ENCODE peak calls at places on chromosomes 6 and 20, in six cellular contexts. R is heart left ventricle; T is psoas muscle; A is CD8-positive, alpha-beta memory T cell; Q is lower lobe of right lung; S is endodermal cell. J is an unnamed sample.
A peak's percentile ranks its signal among the peaks of the same experiment; 100 is the strongest.

GRCh38 chr6:17466707-17467106 is 73.3 kb downstream of the CAP2 start:
- DNase-seq in R (no peak), S (no peak), A (no peak), T (no peak), Q (no peak), J (no peak)

GRCh38 chr6:155078331-155078745 is 83.2 kb downstream of the TIAM2 start:
- DNase-seq in T (no peak), S (no peak), Q (no peak), R (no peak), A (no peak), J (no peak)

GRCh38 chr6:56765494-56765893 is 122.8 kb upstream of the DST start:
- DNase-seq in Q (no peak), T (no peak), R (no peak), S (no peak), A (no peak), J (no peak)

GRCh38 chr20:17612287-17612974 is 42.6 kb downstream of the DSTN start:
- DNase-seq in A (peak; percentile 51), S (peak; percentile 62), R (peak; percentile 19), Q (peak; percentile 65), T (peak; percentile 53), J (peak; percentile 85)

GRCh38 chr6:137233561-137234504 is 14.6 kb upstream of the IFNGR1 start:
- DNase-seq in Q (no peak), R (peak; percentile 59), T (peak; percentile 67), A (no peak), S (no peak), J (peak; percentile 89)

GRCh38 chr6:81999826-82000225 is 247.3 kb upstream of the TENT5A start:
- DNase-seq in A (no peak), T (no peak), Q (no peak), S (no peak), R (no peak), J (no peak)

GRCh38 chr6:15969236-15969778 is 159.6 kb upstream of the MYLIP start:
- DNase-seq in R (no peak), Q (no peak), S (no peak), A (no peak), T (no peak), J (no peak)

GRCh38 chr20:62119101-62119500 is 3.2 kb upstream of the LSM14B start:
- DNase-seq in Q (no peak), S (no peak), R (no peak), T (no peak), A (no peak), J (no peak)

GRCh38 chr6:37673436-37673835 is 24.2 kb downstream of the MDGA1 start:
- DNase-seq in R (no peak), T (no peak), A (no peak), Q (no peak), S (no peak), J (no peak)

GRCh38 chr6:56535626-56536025 is 107.1 kb downstream of the DST start:
- DNase-seq in R (no peak), S (no peak), Q (no peak), A (no peak), T (no peak), J (no peak)

GRCh38 chr6:12813321-12813720 is 96.8 kb downstream of the PHACTR1 start:
- DNase-seq in A (no peak), R (no peak), Q (no peak), T (no peak), S (no peak), J (no peak)

GRCh38 chr6:142902636-142903053 is 42.3 kb downstream of the HIVEP2 start:
- DNase-seq in T (no peak), A (peak; percentile 65), R (peak; percentile 61), Q (peak; percentile 62), S (no peak), J (peak; percentile 93)

GRCh38 chr6:5215181-5215580 is 45.6 kb downstream of the LYRM4 start:
- DNase-seq in T (no peak), A (no peak), R (no peak), S (no peak), Q (no peak), J (no peak)

GRCh38 chr6:167793421-167793820 is 33.3 kb upstream of the AFDN start:
- DNase-seq in Q (no peak), T (no peak), S (no peak), A (no peak), R (no peak), J (no peak)

GRCh38 chr6:143967861-143968498 is 40.1 kb downstream of the PLAGL1 start:
- DNase-seq in S (no peak), T (no peak), Q (no peak), A (no peak), R (no peak), J (no peak)

GRCh38 chr20:62143976-62144825 is 632 bp downstream of the SS18L1 start:
- DNase-seq in S (peak; percentile 78), A (peak; percentile 29), R (peak; percentile 65), Q (peak; percentile 76), T (peak; percentile 85), J (no peak)

GRCh38 chr6:119170427-119171407 is 92.3 kb upstream of the FAM184A start:
- DNase-seq in R (no peak), T (no peak), A (no peak), S (no peak), Q (no peak), J (no peak)

GRCh38 chr6:75262716-75263463 is 19.3 kb upstream of the COX7A2 start:
- DNase-seq in T (no peak), Q (no peak), S (no peak), A (no peak), R (no peak), J (no peak)

GRCh38 chr6:98835149-98836024 is 1.0 kb downstream of the POU3F2 start:
- DNase-seq in T (no peak), A (no peak), S (peak; percentile 81), R (no peak), Q (no peak), J (peak; percentile 15)

GRCh38 chr6:32184084-32184640 is at the start of gene AGER:
- DNase-seq in R (no peak), S (no peak), T (no peak), A (no peak), Q (no peak), J (no peak)

GRCh38 chr6:32182617-32183016 is 1.4 kb downstream of the AGER start:
- DNase-seq in S (no peak), A (no peak), T (no peak), R (no peak), Q (no peak), J (no peak)

GRCh38 chr6:32183030-32183429 is 1.0 kb downstream of the AGER start:
- DNase-seq in A (no peak), S (no peak), T (no peak), Q (no peak), R (no peak), J (no peak)

GRCh38 chr6:32181890-32182529 is 2.0 kb downstream of the AGER start:
- DNase-seq in R (no peak), T (no peak), A (no peak), Q (no peak), S (no peak), J (no peak)

DNA sequence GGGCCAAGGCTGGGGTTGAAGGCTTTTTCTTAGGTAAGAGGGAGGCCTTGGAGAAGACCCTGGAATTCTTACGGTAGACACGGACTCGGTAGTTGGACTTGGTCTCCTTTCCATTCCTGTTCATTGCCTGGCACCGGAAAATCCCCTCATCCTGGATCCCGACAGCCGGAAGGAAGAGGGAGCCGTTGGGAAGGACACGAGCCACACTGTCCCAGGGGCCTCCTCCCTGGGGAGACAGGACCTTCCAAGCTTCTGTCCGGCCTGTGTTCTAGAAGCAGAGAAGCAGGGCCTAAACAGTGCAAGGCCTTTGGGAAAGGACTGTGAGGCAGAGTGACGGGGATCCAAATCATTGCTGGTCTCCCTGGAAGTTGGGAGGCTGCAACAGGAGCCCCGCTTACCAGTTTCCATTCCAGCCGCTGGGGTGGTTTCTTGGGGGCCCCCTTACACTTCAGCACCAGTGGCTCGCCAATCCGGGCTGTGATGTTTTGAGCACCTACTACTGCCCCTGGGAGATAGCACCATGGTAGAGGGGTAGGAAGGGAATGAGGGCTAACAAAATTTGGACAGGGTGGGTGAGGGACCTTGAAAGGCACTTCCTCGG is 470 bp downstream of the AGER start:
- DNase-seq in A (no peak), R (peak; percentile 64), Q (no peak), S (no peak), T (no peak), J (no peak)
- H3K4me1 ChIP-seq in A (peaks cover 53% of the 10 kb centered on the region), R (peaks cover 71% of the 10 kb centered on the region), Q (peaks cover 50% of the 10 kb centered on the region), S (no peaks in the 10 kb centered on the region), T (peaks cover 29% of the 10 kb centered on the region), J (peaks cover 14% of the 10 kb centered on the region)

DNA sequence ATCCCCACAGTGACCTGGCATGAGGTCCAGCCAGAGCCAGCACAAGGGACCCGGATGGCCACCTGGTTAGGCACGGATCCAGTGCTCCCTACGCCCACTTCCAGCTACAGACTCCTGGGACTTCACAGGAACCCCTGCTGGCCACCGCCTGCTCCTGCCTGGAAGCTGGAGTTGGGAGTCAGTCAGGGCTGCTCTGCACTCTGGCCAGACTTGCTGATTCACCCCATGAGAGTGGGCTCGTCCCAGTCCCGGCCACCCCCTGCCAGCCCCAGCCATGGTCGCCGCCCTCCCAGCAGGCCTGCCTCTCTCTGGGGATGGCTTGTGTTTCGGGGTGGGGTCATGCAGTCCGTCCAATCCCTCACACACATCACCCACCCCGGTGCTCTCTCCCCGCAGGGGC is 125.8 kb downstream of the DLL1 start:
- DNase-seq in Q (peak; percentile 33), T (peak; percentile 69), A (no peak), R (peak; percentile 70), S (peak; percentile 66), J (no peak)
- H3K9me3 ChIP-seq in Q (no peaks in the 10 kb centered on the region), T (no peaks in the 10 kb centered on the region), A (no peaks in the 10 kb centered on the region), R (no peaks in the 10 kb centered on the region), S (no peaks in the 10 kb centered on the region), J (peaks cover 20% of the 10 kb centered on the region)

DNA sequence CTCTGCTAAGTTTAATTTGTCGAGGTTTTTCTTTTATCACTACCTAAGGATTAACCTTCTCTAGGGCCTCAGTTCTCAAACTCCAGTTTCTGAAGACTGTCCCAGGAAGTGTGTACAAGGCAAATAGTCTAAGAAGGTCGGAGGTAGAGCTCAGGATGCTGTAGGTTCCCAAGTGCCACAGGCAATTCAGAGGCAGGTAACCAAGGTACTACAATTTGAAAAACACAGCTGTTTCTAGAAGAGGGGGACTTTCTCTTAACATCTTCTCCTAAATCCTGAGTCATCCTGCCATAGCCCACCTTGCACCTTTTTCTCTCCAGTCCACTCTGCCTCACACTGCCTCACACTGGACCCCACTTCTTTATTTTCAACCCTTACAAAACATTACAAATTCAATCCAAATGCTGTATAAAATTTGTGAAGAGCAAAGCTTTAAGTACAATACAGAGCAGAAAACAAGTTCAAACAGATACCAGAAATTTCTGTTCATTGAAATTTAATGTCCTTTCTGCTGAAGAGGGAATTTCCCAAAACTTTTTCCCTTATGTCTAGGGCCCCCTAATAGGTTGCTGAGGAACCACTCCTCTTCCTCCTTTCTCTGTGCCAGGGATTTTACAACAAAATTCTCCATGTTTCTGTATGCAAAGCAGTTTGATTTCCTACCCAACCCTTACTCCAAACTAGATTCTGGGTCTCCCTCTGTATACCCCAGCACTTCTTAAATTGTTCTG is 43.0 kb downstream of the FRK start:
- DNase-seq in S (no peak), Q (no peak), R (no peak), A (no peak), T (no peak), J (no peak)
- H3K4me1 ChIP-seq in S (peaks cover 11% of the 10 kb centered on the region), Q (peaks cover 28% of the 10 kb centered on the region), R (peaks cover 30% of the 10 kb centered on the region), A (no peaks in the 10 kb centered on the region), T (no peaks in the 10 kb centered on the region), J (peaks cover 19% of the 10 kb centered on the region)

DNA sequence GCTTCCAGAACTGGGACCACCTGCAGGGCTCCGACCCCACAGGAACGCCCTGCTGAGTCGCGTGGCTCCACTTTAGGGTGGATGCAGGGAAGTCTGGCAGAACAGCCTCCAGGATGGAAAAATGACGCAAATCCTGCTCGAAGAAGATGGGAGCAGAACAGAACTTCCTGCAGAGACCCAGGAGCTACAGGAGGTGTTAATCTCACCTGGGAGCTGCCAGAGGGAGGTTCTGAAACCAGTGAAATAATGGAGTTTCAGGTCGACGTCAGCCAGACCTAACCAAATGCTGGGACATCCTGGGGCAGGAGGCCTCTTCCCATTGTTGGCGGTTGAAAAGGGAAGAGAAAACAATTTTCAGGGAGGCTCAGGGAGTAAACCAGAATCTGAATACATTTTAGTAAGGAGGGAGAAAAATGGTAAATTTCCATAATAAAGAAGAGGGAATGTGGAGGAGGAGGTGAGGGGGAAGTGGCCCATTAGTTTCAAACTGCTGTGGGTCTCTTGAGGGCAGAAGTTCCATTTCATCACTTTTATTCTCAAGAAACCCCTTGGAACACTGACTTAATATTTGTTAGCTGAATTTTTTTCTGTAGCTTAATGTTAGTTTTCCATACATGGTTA is 558.4 kb upstream of the CDH4 start:
- DNase-seq in A (no peak), Q (no peak), R (no peak), T (no peak), S (peak; percentile 87), J (no peak)
- H3K9me3 ChIP-seq in A (no peaks in the 10 kb centered on the region), Q (no peaks in the 10 kb centered on the region), R (no peaks in the 10 kb centered on the region), T (no peaks in the 10 kb centered on the region), S (peaks cover 7% of the 10 kb centered on the region), J (no peaks in the 10 kb centered on the region)

J was measured in SJSA1.